ENCODE peak calls at places on chromosome 21, in seven cellular contexts. One of them, this sample, is unnamed.

GRCh38 chr21:37281993-37282392 is 14.9 kb upstream of the VPS26C start:
- DNase-seq in cardiac muscle cell: no peak
- DNase-seq in endothelial cell: no peak
- DNase-seq in GM12865: no peak
- DNase-seq in omental fat pad: no peak
- DNase-seq in nephron progenitor cell: no peak
- DNase-seq in stomach: no peak
- DNase-seq in this sample: no peak

GRCh38 chr21:35120631-35121180 is 71.6 kb upstream of the RUNX1 start:
- DNase-seq in cardiac muscle cell: no peak
- DNase-seq in endothelial cell: no peak
- DNase-seq in GM12865: no peak
- DNase-seq in omental fat pad: no peak
- DNase-seq in nephron progenitor cell: no peak
- DNase-seq in stomach: no peak
- DNase-seq in this sample: no peak

GRCh38 chr21:15749868-15750174 is 20.0 kb downstream of the USP25 start:
- DNase-seq in cardiac muscle cell: peak; percentile 42
- DNase-seq in endothelial cell: no peak
- DNase-seq in GM12865: no peak
- DNase-seq in omental fat pad: no peak
- DNase-seq in nephron progenitor cell: no peak
- DNase-seq in stomach: no peak
- DNase-seq in this sample: no peak

GRCh38 chr21:42237577-42237976 is 18.6 kb downstream of the ABCG1 start:
- DNase-seq in cardiac muscle cell: no peak
- DNase-seq in endothelial cell: no peak
- DNase-seq in GM12865: peak; percentile 51
- DNase-seq in omental fat pad: no peak
- DNase-seq in nephron progenitor cell: no peak
- DNase-seq in stomach: no peak
- DNase-seq in this sample: no peak

GRCh38 chr21:32916522-32917099 is 109.1 kb upstream of the OLIG2 start:
- DNase-seq in cardiac muscle cell: no peak
- DNase-seq in endothelial cell: no peak
- DNase-seq in GM12865: peak; percentile 19
- DNase-seq in omental fat pad: no peak
- DNase-seq in nephron progenitor cell: no peak
- DNase-seq in stomach: no peak
- DNase-seq in this sample: no peak

GRCh38 chr21:40752125-40752524 is 94.8 kb downstream of the DSCAM start:
- DNase-seq in cardiac muscle cell: no peak
- DNase-seq in endothelial cell: no peak
- DNase-seq in GM12865: no peak
- DNase-seq in omental fat pad: no peak
- DNase-seq in nephron progenitor cell: peak; percentile 42
- DNase-seq in stomach: no peak
- DNase-seq in this sample: no peak

GRCh38 chr21:42093991-42094417 is 22.9 kb downstream of the UMODL1 start:
- DNase-seq in cardiac muscle cell: peak; percentile 60
- DNase-seq in endothelial cell: no peak
- DNase-seq in GM12865: no peak
- DNase-seq in omental fat pad: no peak
- DNase-seq in nephron progenitor cell: no peak
- DNase-seq in stomach: no peak
- DNase-seq in this sample: no peak

GRCh38 chr21:20627594-20627993 is 370.6 kb upstream of the NCAM2 start:
- DNase-seq in cardiac muscle cell: no peak
- DNase-seq in endothelial cell: no peak
- DNase-seq in GM12865: no peak
- DNase-seq in omental fat pad: no peak
- DNase-seq in nephron progenitor cell: no peak
- DNase-seq in stomach: no peak
- DNase-seq in this sample: no peak

GRCh38 chr21:41600961-41601572 is 93.1 kb upstream of the TMPRSS2 start:
- DNase-seq in cardiac muscle cell: no peak
- DNase-seq in endothelial cell: no peak
- DNase-seq in GM12865: no peak
- DNase-seq in omental fat pad: no peak
- DNase-seq in nephron progenitor cell: no peak
- DNase-seq in stomach: peak; percentile 22
- DNase-seq in this sample: no peak

GRCh38 chr21:40165212-40165611 is 298.0 kb downstream of the PCP4 start:
- DNase-seq in cardiac muscle cell: no peak
- DNase-seq in endothelial cell: no peak
- DNase-seq in GM12865: no peak
- DNase-seq in omental fat pad: no peak
- DNase-seq in nephron progenitor cell: no peak
- DNase-seq in stomach: no peak
- DNase-seq in this sample: no peak

GRCh38 chr21:27570306-27570868 is 603.5 kb upstream of the ADAMTS5 start:
- DNase-seq in cardiac muscle cell: peak; percentile 95
- DNase-seq in endothelial cell: no peak
- DNase-seq in GM12865: no peak
- DNase-seq in omental fat pad: no peak
- DNase-seq in nephron progenitor cell: no peak
- DNase-seq in stomach: peak; percentile 25
- DNase-seq in this sample: no peak

GRCh38 chr21:36710729-36711048 is 11.8 kb downstream of the SIM2 start:
- DNase-seq in cardiac muscle cell: peak; percentile 29
- DNase-seq in endothelial cell: no peak
- DNase-seq in GM12865: no peak
- DNase-seq in omental fat pad: no peak
- DNase-seq in nephron progenitor cell: no peak
- DNase-seq in stomach: peak; percentile 24
- DNase-seq in this sample: no peak

GRCh38 chr21:43369124-43369523 is 57.8 kb downstream of the SIK1 start:
- DNase-seq in cardiac muscle cell: peak; percentile 35
- DNase-seq in endothelial cell: no peak
- DNase-seq in GM12865: peak; percentile 76
- DNase-seq in omental fat pad: no peak
- DNase-seq in nephron progenitor cell: no peak
- DNase-seq in stomach: no peak
- DNase-seq in this sample: no peak

GRCh38 chr21:43679951-43680350 is 20.6 kb downstream of the RRP1B start:
- DNase-seq in cardiac muscle cell: no peak
- DNase-seq in endothelial cell: no peak
- DNase-seq in GM12865: no peak
- DNase-seq in omental fat pad: no peak
- DNase-seq in nephron progenitor cell: no peak
- DNase-seq in stomach: no peak
- DNase-seq in this sample: no peak

GRCh38 chr21:31293986-31294385 is 50.1 kb downstream of the TIAM1 start:
- DNase-seq in cardiac muscle cell: peak; percentile 92
- DNase-seq in endothelial cell: no peak
- DNase-seq in GM12865: no peak
- DNase-seq in omental fat pad: no peak
- DNase-seq in nephron progenitor cell: no peak
- DNase-seq in stomach: no peak
- DNase-seq in this sample: no peak

GRCh38 chr21:15051652-15052554 is 12.9 kb downstream of the NRIP1 start:
- DNase-seq in cardiac muscle cell: peak; percentile 53
- DNase-seq in endothelial cell: no peak
- DNase-seq in GM12865: peak; percentile 18
- DNase-seq in omental fat pad: no peak
- DNase-seq in nephron progenitor cell: no peak
- DNase-seq in stomach: no peak
- DNase-seq in this sample: no peak

GRCh38 chr21:15390049-15390448 is 325.2 kb upstream of the NRIP1 start:
- DNase-seq in cardiac muscle cell: no peak
- DNase-seq in endothelial cell: no peak
- DNase-seq in GM12865: no peak
- DNase-seq in omental fat pad: no peak
- DNase-seq in nephron progenitor cell: no peak
- DNase-seq in stomach: no peak
- DNase-seq in this sample: no peak

GRCh38 chr21:43717967-43718871 is 710 bp upstream of the PDXK start:
- DNase-seq in cardiac muscle cell: no peak
- DNase-seq in endothelial cell: no peak
- DNase-seq in GM12865: no peak
- DNase-seq in omental fat pad: no peak
- DNase-seq in nephron progenitor cell: peak; percentile 42
- DNase-seq in stomach: no peak
- DNase-seq in this sample: no peak

GRCh38 chr21:29190920-29191319 is 60.5 kb downstream of the MAP3K7CL start:
- DNase-seq in cardiac muscle cell: peak; percentile 73
- DNase-seq in endothelial cell: no peak
- DNase-seq in GM12865: no peak
- DNase-seq in omental fat pad: no peak
- DNase-seq in nephron progenitor cell: no peak
- DNase-seq in stomach: no peak
- DNase-seq in this sample: no peak

GRCh38 chr21:19547951-19548635 is 1144.5 kb upstream of the TMPRSS15 start:
- DNase-seq in cardiac muscle cell: no peak
- DNase-seq in endothelial cell: no peak
- DNase-seq in GM12865: no peak
- DNase-seq in omental fat pad: no peak
- DNase-seq in nephron progenitor cell: no peak
- DNase-seq in stomach: no peak
- DNase-seq in this sample: no peak
- TF ChIP-seq CTCF in cardiac muscle cell: no peak
- TF ChIP-seq CTCF in endothelial cell: no peak
- TF ChIP-seq CTCF in GM12865: no peak
- TF ChIP-seq CTCF in omental fat pad: no peak
- TF ChIP-seq CTCF in nephron progenitor cell: no peak
- TF ChIP-seq CTCF in stomach: no peak
- TF ChIP-seq CTCF in this sample: no peak

GRCh38 chr21:44872568-44873355 is 728 bp downstream of the PTTG1IP start:
- DNase-seq in cardiac muscle cell: peak; percentile 47
- DNase-seq in endothelial cell: peak; percentile 40
- DNase-seq in GM12865: peak; percentile 36
- DNase-seq in omental fat pad: no peak
- DNase-seq in nephron progenitor cell: peak; percentile 43
- DNase-seq in stomach: peak; percentile 38
- DNase-seq in this sample: no peak

GRCh38 chr21:44871576-44872265 is 1.8 kb downstream of the PTTG1IP start:
- DNase-seq in cardiac muscle cell: peak; percentile 82
- DNase-seq in endothelial cell: no peak
- DNase-seq in GM12865: no peak
- DNase-seq in omental fat pad: peak; percentile 62
- DNase-seq in nephron progenitor cell: no peak
- DNase-seq in stomach: peak; percentile 68
- DNase-seq in this sample: no peak

GRCh38 chr21:44873356-44874239 is at the start of gene PTTG1IP:
- DNase-seq in cardiac muscle cell: peak; percentile 99
- DNase-seq in endothelial cell: peak; percentile 99
- DNase-seq in GM12865: peak; percentile 99
- DNase-seq in omental fat pad: peak; percentile 94
- DNase-seq in nephron progenitor cell: peak; percentile 100
- DNase-seq in stomach: peak; percentile 100
- DNase-seq in this sample: peak; percentile 98

GRCh38 chr21:44870748-44871495 is 2.6 kb downstream of the PTTG1IP start:
- DNase-seq in cardiac muscle cell: no peak
- DNase-seq in endothelial cell: no peak
- DNase-seq in GM12865: no peak
- DNase-seq in omental fat pad: no peak
- DNase-seq in nephron progenitor cell: no peak
- DNase-seq in stomach: peak; percentile 56
- DNase-seq in this sample: no peak

DNA sequence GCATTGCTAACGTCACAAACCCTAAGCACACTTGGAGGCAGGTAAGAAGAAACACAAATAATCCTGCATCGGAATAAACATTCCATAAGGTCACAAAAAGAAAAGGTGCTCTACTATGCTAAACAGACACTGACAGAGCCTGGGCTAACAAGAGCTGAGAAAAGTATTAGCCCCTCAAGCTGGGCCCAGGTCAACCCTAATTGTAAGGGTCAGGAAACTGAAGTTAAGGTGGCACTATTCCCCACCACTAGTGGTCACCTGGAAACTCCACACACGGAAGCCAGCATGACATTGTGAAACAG is 1.3 kb downstream of the PTTG1IP start:
- DNase-seq in cardiac muscle cell: no peak
- DNase-seq in endothelial cell: no peak
- DNase-seq in GM12865: no peak
- DNase-seq in omental fat pad: no peak
- DNase-seq in nephron progenitor cell: no peak
- DNase-seq in stomach: no peak
- DNase-seq in this sample: no peak
- TF ChIP-seq CTCF in cardiac muscle cell: no peak
- TF ChIP-seq CTCF in endothelial cell: no peak
- TF ChIP-seq CTCF in GM12865: no peak
- TF ChIP-seq CTCF in omental fat pad: no peak
- TF ChIP-seq CTCF in nephron progenitor cell: no peak
- TF ChIP-seq CTCF in stomach: no peak
- TF ChIP-seq CTCF in this sample: no peak

GRCh38 chr21:38838598-38839369 is 33.1 kb downstream of the ETS2 start:
- DNase-seq in cardiac muscle cell: no peak
- DNase-seq in endothelial cell: no peak
- DNase-seq in GM12865: no peak
- DNase-seq in omental fat pad: no peak
- DNase-seq in nephron progenitor cell: no peak
- DNase-seq in stomach: no peak
- DNase-seq in this sample: no peak

GRCh38 chr21:38841472-38841871 is 35.7 kb downstream of the ETS2 start:
- DNase-seq in cardiac muscle cell: no peak
- DNase-seq in endothelial cell: no peak
- DNase-seq in GM12865: no peak
- DNase-seq in omental fat pad: no peak
- DNase-seq in nephron progenitor cell: no peak
- DNase-seq in stomach: no peak
- DNase-seq in this sample: no peak

GRCh38 chr21:38839683-38840286 is 34.1 kb downstream of the ETS2 start:
- DNase-seq in cardiac muscle cell: peak; percentile 94
- DNase-seq in endothelial cell: no peak
- DNase-seq in GM12865: no peak
- DNase-seq in omental fat pad: no peak
- DNase-seq in nephron progenitor cell: no peak
- DNase-seq in stomach: no peak
- DNase-seq in this sample: no peak

GRCh38 chr21:38839370-38839681 is 33.6 kb downstream of the ETS2 start:
- DNase-seq in cardiac muscle cell: no peak
- DNase-seq in endothelial cell: no peak
- DNase-seq in GM12865: no peak
- DNase-seq in omental fat pad: no peak
- DNase-seq in nephron progenitor cell: no peak
- DNase-seq in stomach: no peak
- DNase-seq in this sample: no peak

GRCh38 chr21:38840456-38841129 is 34.9 kb downstream of the ETS2 start:
- DNase-seq in cardiac muscle cell: no peak
- DNase-seq in endothelial cell: no peak
- DNase-seq in GM12865: no peak
- DNase-seq in omental fat pad: no peak
- DNase-seq in nephron progenitor cell: no peak
- DNase-seq in stomach: no peak
- DNase-seq in this sample: no peak
- TF ChIP-seq CTCF in cardiac muscle cell: no peak
- TF ChIP-seq CTCF in endothelial cell: no peak
- TF ChIP-seq CTCF in GM12865: no peak
- TF ChIP-seq CTCF in omental fat pad: no peak
- TF ChIP-seq CTCF in nephron progenitor cell: no peak
- TF ChIP-seq CTCF in stomach: no peak
- TF ChIP-seq CTCF in this sample: no peak

DNA sequence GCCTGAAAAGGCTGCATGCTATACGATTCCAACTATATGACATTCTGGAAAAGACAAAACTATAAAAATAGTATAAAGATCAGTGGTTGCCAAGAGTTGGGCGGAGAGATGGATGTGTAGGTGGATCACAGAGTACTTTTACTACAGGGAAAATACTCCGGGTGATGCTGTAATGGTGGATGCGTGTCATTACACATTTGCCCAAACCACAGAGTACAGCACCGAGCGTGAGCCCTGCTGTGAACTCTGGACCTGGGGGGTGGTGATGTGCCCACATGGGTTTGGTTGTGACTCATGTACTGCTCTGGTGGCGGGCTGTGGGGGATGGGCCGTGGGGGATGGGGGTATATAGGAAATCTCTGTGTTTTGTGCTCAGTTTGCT is 162.7 kb upstream of the COL6A1 start:
- DNase-seq in cardiac muscle cell: peak; percentile 73
- DNase-seq in endothelial cell: no peak
- DNase-seq in GM12865: peak; percentile 72
- DNase-seq in omental fat pad: no peak
- DNase-seq in nephron progenitor cell: no peak
- DNase-seq in stomach: no peak
- DNase-seq in this sample: no peak
- TF ChIP-seq CTCF in cardiac muscle cell: no peak
- TF ChIP-seq CTCF in endothelial cell: no peak
- TF ChIP-seq CTCF in GM12865: no peak
- TF ChIP-seq CTCF in omental fat pad: no peak
- TF ChIP-seq CTCF in nephron progenitor cell: no peak
- TF ChIP-seq CTCF in stomach: no peak
- TF ChIP-seq CTCF in this sample: no peak

This sample was measured in activated B cell treated with CpG ODN at 0.5 μM for 24 hours.